ENCODE peak calls at places on chromosomes 13 and 19, in six cellular contexts. One of them, this sample, is unnamed.
A peak's percentile ranks its signal among the peaks of the same experiment; 100 is the strongest.

GRCh38 chr13:46593403-46593802 is 40.4 kb downstream of the LRCH1 start:
- DNase-seq in LHCN-M2: no peak
- DNase-seq in NCI-H1092: no peak
- DNase-seq in mucosa of descending colon: no peak
- DNase-seq in bronchial epithelial cell: no peak
- DNase-seq in skeletal muscle cell: no peak
- DNase-seq in this sample: no peak

GRCh38 chr19:28643284-28643683 is 569.7 kb downstream of the UQCRFS1 start:
- DNase-seq in LHCN-M2: no peak
- DNase-seq in NCI-H1092: no peak
- DNase-seq in bronchial epithelial cell: no peak
- DNase-seq in mucosa of descending colon: no peak
- DNase-seq in skeletal muscle cell: no peak
- DNase-seq in this sample: no peak

GRCh38 chr19:38228491-38229439 is 4.7 kb upstream of the DPF1 start:
- DNase-seq in NCI-H1092: no peak
- DNase-seq in mucosa of descending colon: no peak
- DNase-seq in skeletal muscle cell: no peak
- DNase-seq in LHCN-M2: no peak
- DNase-seq in bronchial epithelial cell: no peak
- DNase-seq in this sample: no peak

GRCh38 chr13:42602910-42603309 is 29.0 kb downstream of the TNFSF11 start:
- DNase-seq in bronchial epithelial cell: no peak
- DNase-seq in NCI-H1092: no peak
- DNase-seq in LHCN-M2: no peak
- DNase-seq in skeletal muscle cell: no peak
- DNase-seq in mucosa of descending colon: no peak
- DNase-seq in this sample: no peak

GRCh38 chr19:778910-779653 is 18.2 kb upstream of the PTBP1 start:
- DNase-seq in LHCN-M2: peak; percentile 92
- DNase-seq in NCI-H1092: no peak
- DNase-seq in bronchial epithelial cell: peak; percentile 96
- DNase-seq in skeletal muscle cell: peak; percentile 81
- DNase-seq in mucosa of descending colon: no peak
- DNase-seq in this sample: peak; percentile 99

GRCh38 chr19:39111593-39112199 is 13.9 kb upstream of the PAK4 start:
- DNase-seq in LHCN-M2: peak; percentile 34
- DNase-seq in mucosa of descending colon: peak; percentile 16
- DNase-seq in skeletal muscle cell: no peak
- DNase-seq in bronchial epithelial cell: peak; percentile 18
- DNase-seq in NCI-H1092: no peak
- DNase-seq in this sample: peak; percentile 63

GRCh38 chr19:15935167-15935702 is 906 bp upstream of the CYP4F11 start:
- DNase-seq in NCI-H1092: no peak
- DNase-seq in skeletal muscle cell: no peak
- DNase-seq in LHCN-M2: no peak
- DNase-seq in bronchial epithelial cell: no peak
- DNase-seq in mucosa of descending colon: no peak
- DNase-seq in this sample: peak; percentile 2

GRCh38 chr19:48874309-48875135 is 2.3 kb downstream of the PPP1R15A start:
- DNase-seq in mucosa of descending colon: peak; percentile 47
- DNase-seq in bronchial epithelial cell: peak; percentile 74
- DNase-seq in NCI-H1092: no peak
- DNase-seq in LHCN-M2: peak; percentile 61
- DNase-seq in skeletal muscle cell: peak; percentile 28
- DNase-seq in this sample: peak; percentile 69

GRCh38 chr13:66780814-66781213 is 449.3 kb downstream of the PCDH9 start:
- DNase-seq in mucosa of descending colon: no peak
- DNase-seq in skeletal muscle cell: peak; percentile 19
- DNase-seq in NCI-H1092: no peak
- DNase-seq in bronchial epithelial cell: peak; percentile 89
- DNase-seq in LHCN-M2: peak; percentile 71
- DNase-seq in this sample: peak; percentile 87

GRCh38 chr13:38766799-38767198 is 79.9 kb downstream of the FREM2 start:
- DNase-seq in bronchial epithelial cell: no peak
- DNase-seq in NCI-H1092: no peak
- DNase-seq in skeletal muscle cell: no peak
- DNase-seq in LHCN-M2: no peak
- DNase-seq in mucosa of descending colon: no peak
- DNase-seq in this sample: no peak

GRCh38 chr13:44470623-44471562 is 97.3 kb downstream of the SERP2 start:
- DNase-seq in mucosa of descending colon: no peak
- DNase-seq in bronchial epithelial cell: peak; percentile 44
- DNase-seq in LHCN-M2: peak; percentile 34
- DNase-seq in NCI-H1092: no peak
- DNase-seq in skeletal muscle cell: no peak
- DNase-seq in this sample: peak; percentile 48

GRCh38 chr13:21683034-21683733 is 12.3 kb downstream of the FGF9 start:
- DNase-seq in bronchial epithelial cell: peak; percentile 99
- DNase-seq in NCI-H1092: no peak
- DNase-seq in mucosa of descending colon: no peak
- DNase-seq in LHCN-M2: peak; percentile 85
- DNase-seq in skeletal muscle cell: no peak
- DNase-seq in this sample: peak; percentile 97

GRCh38 chr13:60143775-60144174 is 20.0 kb downstream of the DIAPH3 start:
- DNase-seq in LHCN-M2: no peak
- DNase-seq in bronchial epithelial cell: peak; percentile 48
- DNase-seq in skeletal muscle cell: no peak
- DNase-seq in NCI-H1092: no peak
- DNase-seq in mucosa of descending colon: no peak
- DNase-seq in this sample: peak; percentile 30

GRCh38 chr19:18593367-18594095 is 4.9 kb downstream of the REX1BD start:
- DNase-seq in mucosa of descending colon: peak; percentile 29
- DNase-seq in skeletal muscle cell: no peak
- DNase-seq in bronchial epithelial cell: no peak
- DNase-seq in LHCN-M2: no peak
- DNase-seq in NCI-H1092: no peak
- DNase-seq in this sample: no peak

GRCh38 chr19:3544742-3545668 is 6.0 kb downstream of the TEKTIP1 start:
- DNase-seq in mucosa of descending colon: peak; percentile 84
- DNase-seq in skeletal muscle cell: no peak
- DNase-seq in bronchial epithelial cell: peak; percentile 42
- DNase-seq in LHCN-M2: peak; percentile 49
- DNase-seq in NCI-H1092: peak; percentile 23
- DNase-seq in this sample: peak; percentile 79